ENCODE peak calls at places on chromosomes 12 and 14, in five cellular contexts. One of them, this sample, is unnamed.

GRCh38 chr14:64685364-64686130 is 18.7 kb upstream of the PLEKHG3 start:
- DNase-seq in GM12865: no peak
- DNase-seq in OCI-LY7: no peak
- DNase-seq in natural killer cell: no peak
- DNase-seq in endodermal cell: no peak
- DNase-seq in this sample: no peak

GRCh38 chr12:20513189-20513588 is 144.9 kb downstream of the PDE3A start:
- DNase-seq in GM12865: no peak
- DNase-seq in OCI-LY7: no peak
- DNase-seq in natural killer cell: no peak
- DNase-seq in endodermal cell: no peak
- DNase-seq in this sample: no peak

GRCh38 chr14:83607682-83608081 is 1922.3 kb upstream of the FLRT2 start:
- DNase-seq in GM12865: no peak
- DNase-seq in OCI-LY7: no peak
- DNase-seq in natural killer cell: no peak
- DNase-seq in endodermal cell: no peak
- DNase-seq in this sample: no peak

GRCh38 chr12:52231305-52232232 is 1.5 kb upstream of the KRT7 start:
- DNase-seq in GM12865: no peak
- DNase-seq in OCI-LY7: no peak
- DNase-seq in natural killer cell: no peak
- DNase-seq in endodermal cell: no peak
- DNase-seq in this sample: no peak

GRCh38 chr12:102958073-102958829 is 777 bp downstream of the ASCL1 start:
- DNase-seq in GM12865: peak
- DNase-seq in OCI-LY7: no peak
- DNase-seq in natural killer cell: no peak
- DNase-seq in endodermal cell: peak
- DNase-seq in this sample: no peak

GRCh38 chr12:75571651-75572050 is 60.2 kb upstream of the KRR1 start:
- DNase-seq in GM12865: no peak
- DNase-seq in OCI-LY7: no peak
- DNase-seq in natural killer cell: no peak
- DNase-seq in endodermal cell: no peak
- DNase-seq in this sample: no peak

GRCh38 chr12:97940629-97941028 is 478.0 kb downstream of the RMST start:
- DNase-seq in GM12865: no peak
- DNase-seq in OCI-LY7: no peak
- DNase-seq in natural killer cell: no peak
- DNase-seq in endodermal cell: no peak
- DNase-seq in this sample: no peak

GRCh38 chr12:59600174-59600573 is 4.3 kb downstream of the SLC16A7 start:
- DNase-seq in GM12865: no peak
- DNase-seq in OCI-LY7: no peak
- DNase-seq in natural killer cell: no peak
- DNase-seq in endodermal cell: no peak
- DNase-seq in this sample: no peak

GRCh38 chr14:105526781-105527380 is 498 bp downstream of the TMEM121 start:
- DNase-seq in GM12865: no peak
- DNase-seq in OCI-LY7: no peak
- DNase-seq in natural killer cell: no peak
- DNase-seq in endodermal cell: no peak
- DNase-seq in this sample: no peak

GRCh38 chr12:52945389-52946232 is 3.3 kb upstream of the KRT18 start:
- DNase-seq in GM12865: no peak
- DNase-seq in OCI-LY7: no peak
- DNase-seq in natural killer cell: no peak
- DNase-seq in endodermal cell: peak
- DNase-seq in this sample: no peak

GRCh38 chr12:132323171-132324010 is 6.0 kb downstream of the GALNT9 start:
- DNase-seq in GM12865: no peak
- DNase-seq in OCI-LY7: no peak
- DNase-seq in natural killer cell: no peak
- DNase-seq in endodermal cell: no peak
- DNase-seq in this sample: no peak

GRCh38 chr12:109588461-109589239 is 15.1 kb downstream of the MVK start:
- DNase-seq in GM12865: no peak
- DNase-seq in OCI-LY7: no peak
- DNase-seq in natural killer cell: no peak
- DNase-seq in endodermal cell: no peak
- DNase-seq in this sample: no peak

GRCh38 chr12:127558363-127558762 is 708.6 kb upstream of the TMEM132C start:
- DNase-seq in GM12865: no peak
- DNase-seq in OCI-LY7: no peak
- DNase-seq in natural killer cell: no peak
- DNase-seq in endodermal cell: no peak
- DNase-seq in this sample: no peak

GRCh38 chr12:123164222-123164621 is 13.3 kb upstream of the PITPNM2 start:
- DNase-seq in GM12865: peak
- DNase-seq in OCI-LY7: no peak
- DNase-seq in natural killer cell: no peak
- DNase-seq in endodermal cell: no peak
- DNase-seq in this sample: no peak

GRCh38 chr12:96402061-96402460 is 1.8 kb upstream of the CDK17 start:
- DNase-seq in GM12865: no peak
- DNase-seq in OCI-LY7: peak
- DNase-seq in natural killer cell: no peak
- DNase-seq in endodermal cell: peak
- DNase-seq in this sample: no peak

DNA sequence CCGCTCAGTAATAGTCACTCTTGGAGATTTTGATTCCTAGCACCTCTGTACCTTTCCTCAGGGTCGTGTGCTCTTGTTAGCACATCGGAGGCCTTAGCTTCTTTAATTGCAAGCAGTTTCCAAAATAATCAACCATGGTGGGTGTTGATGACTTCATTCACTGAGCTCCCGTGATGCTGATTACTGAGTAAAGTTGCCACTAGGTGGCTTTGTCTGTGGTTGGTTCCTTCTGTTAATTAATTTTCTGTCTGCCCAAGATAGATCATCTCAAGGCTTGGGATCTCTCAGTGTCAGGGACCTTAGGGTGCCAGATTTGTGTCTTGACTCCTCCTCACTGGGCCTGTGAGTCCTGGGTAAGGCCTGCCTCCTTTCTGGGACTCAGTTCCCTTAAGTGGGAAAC is 54.3 kb downstream of the PTPN11 start:
- DNase-seq in GM12865: peak
- DNase-seq in OCI-LY7: peak
- DNase-seq in natural killer cell: no peak
- DNase-seq in endodermal cell: peak
- DNase-seq in this sample: no peak
- TF ChIP-seq CTCF in GM12865: peak
- TF ChIP-seq CTCF in OCI-LY7: peak
- TF ChIP-seq CTCF in natural killer cell: no peak
- TF ChIP-seq CTCF in endodermal cell: peak
- TF ChIP-seq CTCF in this sample: no peak

DNA sequence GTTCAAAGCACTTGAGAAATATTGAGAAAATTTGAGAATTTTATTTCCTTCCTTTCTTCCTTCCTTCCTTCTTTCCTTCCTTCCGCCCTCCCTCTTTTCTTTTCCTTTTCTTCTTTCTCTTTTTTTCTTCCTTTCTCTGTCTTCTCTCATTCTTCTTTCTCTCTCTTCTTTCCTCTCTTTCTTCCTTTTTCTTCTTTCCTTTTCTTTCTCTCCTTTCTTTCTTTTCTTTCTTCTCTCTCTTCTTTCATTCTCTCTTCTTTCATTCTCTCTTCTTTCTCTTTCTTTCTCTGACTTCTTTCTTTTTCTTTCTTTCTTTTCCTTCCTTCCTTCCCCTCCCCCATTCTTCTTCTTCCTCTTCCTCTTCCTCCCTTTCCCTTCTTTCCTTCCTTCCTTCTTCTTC is 44.9 kb downstream of the CD163L1 start:
- DNase-seq in GM12865: no peak
- DNase-seq in OCI-LY7: no peak
- DNase-seq in natural killer cell: no peak
- DNase-seq in endodermal cell: no peak
- DNase-seq in this sample: no peak
- TF ChIP-seq CTCF in GM12865: no peak
- TF ChIP-seq CTCF in OCI-LY7: no peak
- TF ChIP-seq CTCF in natural killer cell: peak
- TF ChIP-seq CTCF in endodermal cell: no peak
- TF ChIP-seq CTCF in this sample: no peak

GRCh38 chr14:76117789-76118188 is 33.9 kb upstream of the GPATCH2L start:
- DNase-seq in GM12865: no peak
- DNase-seq in OCI-LY7: no peak
- DNase-seq in natural killer cell: no peak
- DNase-seq in endodermal cell: no peak
- DNase-seq in this sample: no peak

GRCh38 chr14:76113691-76114090 is 38.0 kb upstream of the GPATCH2L start:
- DNase-seq in GM12865: no peak
- DNase-seq in OCI-LY7: no peak
- DNase-seq in natural killer cell: no peak
- DNase-seq in endodermal cell: peak
- DNase-seq in this sample: no peak

GRCh38 chr14:76118594-76118993 is 33.1 kb upstream of the GPATCH2L start:
- DNase-seq in GM12865: no peak
- DNase-seq in OCI-LY7: no peak
- DNase-seq in natural killer cell: no peak
- DNase-seq in endodermal cell: no peak
- DNase-seq in this sample: no peak

GRCh38 chr14:76112889-76113611 is 38.7 kb upstream of the GPATCH2L start:
- DNase-seq in GM12865: no peak
- DNase-seq in OCI-LY7: no peak
- DNase-seq in natural killer cell: no peak
- DNase-seq in endodermal cell: peak
- DNase-seq in this sample: no peak

GRCh38 chr14:76115010-76115422 is 36.7 kb upstream of the GPATCH2L start:
- DNase-seq in GM12865: no peak
- DNase-seq in OCI-LY7: no peak
- DNase-seq in natural killer cell: no peak
- DNase-seq in endodermal cell: peak
- DNase-seq in this sample: no peak
- TF ChIP-seq CTCF in GM12865: no peak
- TF ChIP-seq CTCF in OCI-LY7: no peak
- TF ChIP-seq CTCF in natural killer cell: no peak
- TF ChIP-seq CTCF in endodermal cell: peak
- TF ChIP-seq CTCF in this sample: no peak

GRCh38 chr12:108519558-108519957 is 4.5 kb downstream of the FICD start:
- DNase-seq in GM12865: peak
- DNase-seq in OCI-LY7: peak
- DNase-seq in natural killer cell: no peak
- DNase-seq in endodermal cell: peak
- DNase-seq in this sample: no peak
- TF ChIP-seq CTCF in GM12865: peak
- TF ChIP-seq CTCF in OCI-LY7: peak
- TF ChIP-seq CTCF in natural killer cell: no peak
- TF ChIP-seq CTCF in endodermal cell: peak
- TF ChIP-seq CTCF in this sample: no peak

GRCh38 chr12:112684742-112685141 is 106.8 kb upstream of the RPH3A start:
- DNase-seq in GM12865: no peak
- DNase-seq in OCI-LY7: peak
- DNase-seq in natural killer cell: no peak
- DNase-seq in endodermal cell: peak
- DNase-seq in this sample: no peak
- TF ChIP-seq CTCF in GM12865: no peak
- TF ChIP-seq CTCF in OCI-LY7: peak
- TF ChIP-seq CTCF in natural killer cell: no peak
- TF ChIP-seq CTCF in endodermal cell: peak
- TF ChIP-seq CTCF in this sample: no peak

This sample was measured in CD14-positive monocyte.